ENCODE peak calls at places on chromosomes 7 and 10, in nine cellular contexts. C is nephron progenitor cell; S is GM20000; B is EH; K is M059J; O is CD4-positive, alpha-beta memory T cell; U is uterus; E is stimulated activated CD4-positive, alpha-beta T cell treated with anti-CD3 and anti-CD28 coated beads, Interleukin-12 subunit alpha, Interleukin-12 subunit beta, amount 100 ng/mL, for 48 hours; J is NCI-H748 treated with DMSO at 0.1 percent for 48 hours. Q is an unnamed sample.

GRCh38 chr7:80896856-80897598 is 21.8 kb downstream of the SEMA3C start:
- DNase-seq in J (no peak), S (no peak), B (peak; percentile 78), K (peak; percentile 79), U (no peak), E (no peak), O (no peak), C (no peak), Q (no peak)

GRCh38 chr10:109978481-109978880 is 29.3 kb upstream of the ADD3 start:
- DNase-seq in E (peak; percentile 33), C (no peak), J (no peak), B (peak; percentile 68), O (peak; percentile 60), U (peak; percentile 24), K (peak; percentile 51), S (peak; percentile 43), Q (peak; percentile 34)

GRCh38 chr7:101163281-101164070 is 1.9 kb downstream of the VGF start:
- DNase-seq in B (peak; percentile 41), E (no peak), S (peak; percentile 75), O (no peak), K (peak; percentile 53), U (no peak), J (peak; percentile 83), C (no peak), Q (no peak)

GRCh38 chr10:27223964-27224363 is 16.6 kb downstream of the ACBD5 start:
- DNase-seq in B (peak; percentile 46), J (no peak), K (peak; percentile 34), U (peak; percentile 31), E (peak; percentile 21), C (peak; percentile 17), O (peak; percentile 37), S (no peak), Q (peak; percentile 17)

GRCh38 chr7:126699707-126700106 is 553.0 kb downstream of the GRM8 start:
- DNase-seq in C (no peak), E (no peak), K (no peak), S (no peak), J (no peak), O (no peak), B (no peak), U (no peak), Q (no peak)

GRCh38 chr10:99304027-99304856 is 24.9 kb upstream of the CNNM1 start:
- DNase-seq in C (no peak), J (no peak), O (no peak), K (peak; percentile 79), U (no peak), S (no peak), E (no peak), B (peak; percentile 76), Q (no peak)

GRCh38 chr7:107874605-107875446 is 16.2 kb upstream of the DLD start:
- DNase-seq in B (peak; percentile 68), C (peak; percentile 38), S (peak; percentile 62), K (peak; percentile 67), U (peak; percentile 53), J (peak; percentile 69), E (no peak), O (peak; percentile 44), Q (no peak)

GRCh38 chr7:30531286-30531685 is 26.7 kb upstream of the GGCT start:
- DNase-seq in K (no peak), B (no peak), J (no peak), U (no peak), C (no peak), E (no peak), S (no peak), O (no peak), Q (no peak)

GRCh38 chr7:132709971-132710567 is 133.8 kb upstream of the PLXNA4 start:
- DNase-seq in O (no peak), U (no peak), J (no peak), K (peak; percentile 19), E (no peak), C (no peak), S (no peak), B (peak; percentile 46), Q (no peak)

GRCh38 chr7:48097511-48098231 is 8.6 kb downstream of the UPP1 start:
- DNase-seq in C (no peak), K (no peak), J (no peak), E (no peak), O (no peak), U (no peak), B (peak; percentile 35), S (no peak), Q (no peak)

GRCh38 chr10:70715853-70716795 is 43.8 kb downstream of the ADAMTS14 start:
- DNase-seq in U (no peak), C (no peak), O (peak; percentile 25), J (peak; percentile 21), E (peak; percentile 4), K (peak; percentile 88), B (peak; percentile 68), S (no peak), Q (no peak)

GRCh38 chr7:55594414-55594813 is 22.1 kb upstream of the VOPP1 start:
- DNase-seq in K (no peak), S (no peak), O (no peak), C (no peak), J (no peak), U (no peak), E (no peak), B (no peak), Q (no peak)

GRCh38 chr10:113666682-113667252 is 2.9 kb upstream of the NRAP start:
- DNase-seq in E (no peak), U (no peak), K (peak; percentile 47), J (no peak), O (no peak), S (peak; percentile 57), C (no peak), B (peak; percentile 59), Q (no peak)

GRCh38 chr10:84329094-84329611 is 764 bp downstream of the CCSER2 start:
- DNase-seq in K (peak; percentile 48), J (peak; percentile 30), C (peak; percentile 24), E (peak; percentile 72), S (peak; percentile 56), U (peak; percentile 31), B (peak; percentile 54), O (peak; percentile 88), Q (no peak)

Q was measured in psoas muscle.